ENCODE peak calls at places on chromosome 1, in five cellular contexts. One of them, this sample, is unnamed.

GRCh38 chr1:1140673-1141072 is 24.8 kb upstream of the C1orf159 start:
- DNase-seq in endothelial cell: no peak
- DNase-seq in stimulated activated naive CD8-positive, alpha-beta T cell treated with anti-CD3 and anti-CD28 coated beads, Interleukin-15, amount 100 ng/mL, for 72 hours: no peak
- DNase-seq in activated naive CD4-positive, alpha-beta T cell: no peak
- DNase-seq in GDM1: no peak
- DNase-seq in this sample: no peak

GRCh38 chr1:208791458-208791857 is 547.3 kb upstream of the PLXNA2 start:
- DNase-seq in activated naive CD4-positive, alpha-beta T cell: no peak
- DNase-seq in endothelial cell: no peak
- DNase-seq in stimulated activated naive CD8-positive, alpha-beta T cell treated with anti-CD3 and anti-CD28 coated beads, Interleukin-15, amount 100 ng/mL, for 72 hours: no peak
- DNase-seq in GDM1: no peak
- DNase-seq in this sample: no peak

GRCh38 chr1:33370286-33370685 is 49.4 kb upstream of the A3GALT2 start:
- DNase-seq in stimulated activated naive CD8-positive, alpha-beta T cell treated with anti-CD3 and anti-CD28 coated beads, Interleukin-15, amount 100 ng/mL, for 72 hours: no peak
- DNase-seq in GDM1: no peak
- DNase-seq in activated naive CD4-positive, alpha-beta T cell: no peak
- DNase-seq in endothelial cell: no peak
- DNase-seq in this sample: no peak

GRCh38 chr1:159829822-159830455 is 3.3 kb downstream of the SLAMF8 start:
- DNase-seq in activated naive CD4-positive, alpha-beta T cell: no peak
- DNase-seq in endothelial cell: no peak
- DNase-seq in stimulated activated naive CD8-positive, alpha-beta T cell treated with anti-CD3 and anti-CD28 coated beads, Interleukin-15, amount 100 ng/mL, for 72 hours: no peak
- DNase-seq in GDM1: no peak
- DNase-seq in this sample: no peak

GRCh38 chr1:12102066-12102465 is 39.0 kb downstream of the TNFRSF8 start:
- DNase-seq in endothelial cell: no peak
- DNase-seq in GDM1: no peak
- DNase-seq in stimulated activated naive CD8-positive, alpha-beta T cell treated with anti-CD3 and anti-CD28 coated beads, Interleukin-15, amount 100 ng/mL, for 72 hours: no peak
- DNase-seq in activated naive CD4-positive, alpha-beta T cell: no peak
- DNase-seq in this sample: no peak

GRCh38 chr1:55143686-55144085 is 71.5 kb downstream of the USP24 start:
- DNase-seq in activated naive CD4-positive, alpha-beta T cell: no peak
- DNase-seq in stimulated activated naive CD8-positive, alpha-beta T cell treated with anti-CD3 and anti-CD28 coated beads, Interleukin-15, amount 100 ng/mL, for 72 hours: peak
- DNase-seq in GDM1: no peak
- DNase-seq in endothelial cell: no peak
- DNase-seq in this sample: no peak

GRCh38 chr1:76176020-76176419 is 101.5 kb downstream of the ST6GALNAC3 start:
- DNase-seq in stimulated activated naive CD8-positive, alpha-beta T cell treated with anti-CD3 and anti-CD28 coated beads, Interleukin-15, amount 100 ng/mL, for 72 hours: peak
- DNase-seq in GDM1: no peak
- DNase-seq in endothelial cell: no peak
- DNase-seq in activated naive CD4-positive, alpha-beta T cell: no peak
- DNase-seq in this sample: no peak

GRCh38 chr1:119084651-119085262 is 55.7 kb downstream of the WARS2 start:
- DNase-seq in stimulated activated naive CD8-positive, alpha-beta T cell treated with anti-CD3 and anti-CD28 coated beads, Interleukin-15, amount 100 ng/mL, for 72 hours: no peak
- DNase-seq in activated naive CD4-positive, alpha-beta T cell: no peak
- DNase-seq in GDM1: no peak
- DNase-seq in endothelial cell: no peak
- DNase-seq in this sample: no peak

GRCh38 chr1:52281518-52281917 is 84.5 kb downstream of the CC2D1B start:
- DNase-seq in endothelial cell: no peak
- DNase-seq in activated naive CD4-positive, alpha-beta T cell: no peak
- DNase-seq in stimulated activated naive CD8-positive, alpha-beta T cell treated with anti-CD3 and anti-CD28 coated beads, Interleukin-15, amount 100 ng/mL, for 72 hours: no peak
- DNase-seq in GDM1: no peak
- DNase-seq in this sample: no peak

GRCh38 chr1:52306227-52307006 is 59.6 kb downstream of the CC2D1B start:
- DNase-seq in stimulated activated naive CD8-positive, alpha-beta T cell treated with anti-CD3 and anti-CD28 coated beads, Interleukin-15, amount 100 ng/mL, for 72 hours: no peak
- DNase-seq in endothelial cell: no peak
- DNase-seq in GDM1: no peak
- DNase-seq in activated naive CD4-positive, alpha-beta T cell: no peak
- DNase-seq in this sample: no peak

GRCh38 chr1:181142096-181143043 is 53.9 kb downstream of the IER5 start:
- DNase-seq in GDM1: peak
- DNase-seq in endothelial cell: peak
- DNase-seq in stimulated activated naive CD8-positive, alpha-beta T cell treated with anti-CD3 and anti-CD28 coated beads, Interleukin-15, amount 100 ng/mL, for 72 hours: peak
- DNase-seq in activated naive CD4-positive, alpha-beta T cell: peak
- DNase-seq in this sample: peak

GRCh38 chr1:91004145-91004544 is 17.7 kb downstream of the ZNF644 start:
- DNase-seq in endothelial cell: no peak
- DNase-seq in GDM1: no peak
- DNase-seq in stimulated activated naive CD8-positive, alpha-beta T cell treated with anti-CD3 and anti-CD28 coated beads, Interleukin-15, amount 100 ng/mL, for 72 hours: no peak
- DNase-seq in activated naive CD4-positive, alpha-beta T cell: no peak
- DNase-seq in this sample: no peak

GRCh38 chr1:228007054-228007800 is 429 bp downstream of the WNT3A start:
- DNase-seq in endothelial cell: no peak
- DNase-seq in activated naive CD4-positive, alpha-beta T cell: no peak
- DNase-seq in GDM1: no peak
- DNase-seq in stimulated activated naive CD8-positive, alpha-beta T cell treated with anti-CD3 and anti-CD28 coated beads, Interleukin-15, amount 100 ng/mL, for 72 hours: no peak
- DNase-seq in this sample: no peak

GRCh38 chr1:246110343-246111219 is 396.5 kb downstream of the SMYD3 start:
- DNase-seq in GDM1: no peak
- DNase-seq in endothelial cell: no peak
- DNase-seq in stimulated activated naive CD8-positive, alpha-beta T cell treated with anti-CD3 and anti-CD28 coated beads, Interleukin-15, amount 100 ng/mL, for 72 hours: no peak
- DNase-seq in activated naive CD4-positive, alpha-beta T cell: no peak
- DNase-seq in this sample: no peak

GRCh38 chr1:118963456-118964430 is 24.4 kb downstream of the TBX15 start:
- DNase-seq in activated naive CD4-positive, alpha-beta T cell: no peak
- DNase-seq in endothelial cell: no peak
- DNase-seq in stimulated activated naive CD8-positive, alpha-beta T cell treated with anti-CD3 and anti-CD28 coated beads, Interleukin-15, amount 100 ng/mL, for 72 hours: no peak
- DNase-seq in GDM1: no peak
- DNase-seq in this sample: no peak

GRCh38 chr1:227961651-227962050 is 13.9 kb upstream of the WNT9A start:
- DNase-seq in activated naive CD4-positive, alpha-beta T cell: no peak
- DNase-seq in GDM1: peak
- DNase-seq in stimulated activated naive CD8-positive, alpha-beta T cell treated with anti-CD3 and anti-CD28 coated beads, Interleukin-15, amount 100 ng/mL, for 72 hours: no peak
- DNase-seq in endothelial cell: no peak
- DNase-seq in this sample: no peak

GRCh38 chr1:91550961-91551360 is 50.3 kb downstream of the CDC7 start:
- DNase-seq in GDM1: no peak
- DNase-seq in activated naive CD4-positive, alpha-beta T cell: no peak
- DNase-seq in stimulated activated naive CD8-positive, alpha-beta T cell treated with anti-CD3 and anti-CD28 coated beads, Interleukin-15, amount 100 ng/mL, for 72 hours: no peak
- DNase-seq in endothelial cell: no peak
- DNase-seq in this sample: no peak